ENCODE peak calls at places on chromosomes 2 and 18, in six cellular contexts. G is stomach; A is CD8-positive, alpha-beta T cell; F is mesenteric fat pad; H is NCI-H748 treated with DMSO at 0.1 percent for 48 hours; K is activated T-cell treated with anti-CD3 and anti-CD28 coated beads for 1 hour. I is an unnamed sample.
A peak's percentile ranks its signal among the peaks of the same experiment; 100 is the strongest.

GRCh38 chr2:39781697-39782096 is 2.6 kb upstream of the THUMPD2 start:
- DNase-seq in G (no peak), A (no peak), K (no peak), H (no peak), F (no peak), I (no peak)

GRCh38 chr2:45046786-45047185 is 37.5 kb upstream of the SIX2 start:
- DNase-seq in K (no peak), A (no peak), F (no peak), H (no peak), G (no peak), I (no peak)

GRCh38 chr2:8569332-8569930 is 112.4 kb upstream of the ID2 start:
- DNase-seq in G (peak; percentile 13), A (no peak), H (no peak), F (peak; percentile 81), K (no peak), I (no peak)

GRCh38 chr18:58303363-58303762 is 259.3 kb downstream of the NEDD4L start:
- DNase-seq in G (no peak), F (no peak), A (no peak), H (no peak), K (no peak), I (no peak)

GRCh38 chr2:953975-954686 is 3.5 kb downstream of the SNTG2 start:
- DNase-seq in G (no peak), F (no peak), H (no peak), K (no peak), A (no peak), I (no peak)

GRCh38 chr2:74959106-74959751 is 786 bp downstream of the POLE4 start:
- DNase-seq in K (no peak), H (no peak), A (no peak), G (no peak), F (no peak), I (no peak)

GRCh38 chr18:58579561-58580047 is 49.3 kb downstream of the ALPK2 start:
- DNase-seq in K (no peak), F (no peak), G (no peak), H (no peak), A (no peak), I (no peak)

GRCh38 chr2:105646423-105647076 is 98.2 kb upstream of the NCK2 start:
- DNase-seq in K (no peak), G (no peak), H (no peak), A (no peak), F (no peak), I (no peak)

GRCh38 chr2:232345251-232345650 is 33.3 kb upstream of the ALPP start:
- DNase-seq in H (no peak), K (no peak), F (no peak), G (no peak), A (no peak), I (no peak)

GRCh38 chr18:51342815-51343214 is 145.3 kb upstream of the MEX3C start:
- DNase-seq in F (no peak), A (no peak), G (no peak), K (no peak), H (no peak), I (no peak)

GRCh38 chr18:9434240-9434701 is 41.0 kb upstream of the RALBP1 start:
- DNase-seq in K (no peak), F (no peak), G (no peak), A (no peak), H (no peak), I (no peak)

GRCh38 chr2:224650815-224651439 is 65.2 kb downstream of the CCDC195 start:
- DNase-seq in H (peak; percentile 59), A (no peak), K (no peak), G (no peak), F (no peak), I (no peak)

GRCh38 chr2:95030496-95030895 is 5.0 kb downstream of the MAL start:
- DNase-seq in H (no peak), F (no peak), G (no peak), A (no peak), K (no peak), I (no peak)

GRCh38 chr18:44792456-44793080 is 111.9 kb downstream of the SETBP1 start:
- DNase-seq in K (no peak), A (no peak), H (no peak), F (no peak), G (no peak), I (no peak)

GRCh38 chr2:72892506-72893173 is 5.4 kb downstream of the SPR start:
- DNase-seq in K (peak; percentile 32), G (peak; percentile 80), H (peak; percentile 14), F (peak; percentile 89), A (peak; percentile 30), I (no peak)

GRCh38 chr2:10599921-10600320 is 89.9 kb downstream of the NOL10 start:
- DNase-seq in A (no peak), F (no peak), K (no peak), G (no peak), H (no peak), I (no peak)